ENCODE peak calls at places on chromosomes 16 and 17, in five cellular contexts. One of them, this sample, is unnamed.

GRCh38 chr17:63370696-63371095 is 75.4 kb downstream of the CYB561 start:
- DNase-seq in skeletal muscle cell: no peak
- DNase-seq in transverse colon: no peak
- DNase-seq in AG04450: no peak
- DNase-seq in lower leg skin: no peak
- DNase-seq in this sample: no peak

GRCh38 chr17:64599187-64599676 is 62.9 kb downstream of the SMURF2 start:
- DNase-seq in skeletal muscle cell: no peak
- DNase-seq in transverse colon: peak; percentile 29
- DNase-seq in AG04450: no peak
- DNase-seq in lower leg skin: no peak
- DNase-seq in this sample: no peak

GRCh38 chr17:62059394-62059793 is 5.7 kb downstream of the MED13 start:
- DNase-seq in skeletal muscle cell: no peak
- DNase-seq in transverse colon: no peak
- DNase-seq in AG04450: no peak
- DNase-seq in lower leg skin: no peak
- DNase-seq in this sample: no peak

GRCh38 chr16:55703003-55704001 is 47.5 kb downstream of the SLC6A2 start:
- DNase-seq in skeletal muscle cell: peak; percentile 23
- DNase-seq in transverse colon: no peak
- DNase-seq in AG04450: peak; percentile 41
- DNase-seq in lower leg skin: peak; percentile 36
- DNase-seq in this sample: no peak

GRCh38 chr17:32931686-32932085 is 3.7 kb downstream of the TMEM98 start:
- DNase-seq in skeletal muscle cell: no peak
- DNase-seq in transverse colon: no peak
- DNase-seq in AG04450: no peak
- DNase-seq in lower leg skin: no peak
- DNase-seq in this sample: no peak

GRCh38 chr17:30378797-30379302 is at the start of gene CPD:
- DNase-seq in skeletal muscle cell: peak; percentile 80
- DNase-seq in transverse colon: peak; percentile 99
- DNase-seq in AG04450: peak; percentile 82
- DNase-seq in lower leg skin: peak; percentile 97
- DNase-seq in this sample: peak; percentile 96

GRCh38 chr16:31043898-31044481 is 10.6 kb downstream of the STX4 start:
- DNase-seq in skeletal muscle cell: no peak
- DNase-seq in transverse colon: no peak
- DNase-seq in AG04450: no peak
- DNase-seq in lower leg skin: no peak
- DNase-seq in this sample: no peak

GRCh38 chr17:7841309-7841621 is 7.2 kb downstream of the KDM6B start:
- DNase-seq in skeletal muscle cell: no peak
- DNase-seq in transverse colon: no peak
- DNase-seq in AG04450: no peak
- DNase-seq in lower leg skin: no peak
- DNase-seq in this sample: no peak

GRCh38 chr17:79617740-79618382 is 7.0 kb upstream of the RBFOX3 start:
- DNase-seq in skeletal muscle cell: no peak
- DNase-seq in transverse colon: no peak
- DNase-seq in AG04450: no peak
- DNase-seq in lower leg skin: no peak
- DNase-seq in this sample: no peak

GRCh38 chr16:4994719-4995434 is 36.7 kb downstream of the SEC14L5 start:
- DNase-seq in skeletal muscle cell: no peak
- DNase-seq in transverse colon: no peak
- DNase-seq in AG04450: no peak
- DNase-seq in lower leg skin: no peak
- DNase-seq in this sample: no peak

GRCh38 chr17:58658804-58659713 is 32.8 kb downstream of the TEX14 start:
- DNase-seq in skeletal muscle cell: peak; percentile 99
- DNase-seq in transverse colon: peak; percentile 83
- DNase-seq in AG04450: peak; percentile 99
- DNase-seq in lower leg skin: peak; percentile 54
- DNase-seq in this sample: peak; percentile 41

GRCh38 chr17:55294042-55294751 is 29.4 kb downstream of the HLF start:
- DNase-seq in skeletal muscle cell: no peak
- DNase-seq in transverse colon: no peak
- DNase-seq in AG04450: no peak
- DNase-seq in lower leg skin: no peak
- DNase-seq in this sample: no peak

GRCh38 chr17:27269978-27270377 is 23.9 kb upstream of the WSB1 start:
- DNase-seq in skeletal muscle cell: no peak
- DNase-seq in transverse colon: no peak
- DNase-seq in AG04450: no peak
- DNase-seq in lower leg skin: no peak
- DNase-seq in this sample: no peak

GRCh38 chr17:76421054-76421427 is 31.9 kb downstream of the UBE2O start:
- DNase-seq in skeletal muscle cell: no peak
- DNase-seq in transverse colon: no peak
- DNase-seq in AG04450: no peak
- DNase-seq in lower leg skin: no peak
- DNase-seq in this sample: no peak

GRCh38 chr16:10957771-10958486 is 13.6 kb downstream of the CLEC16A start:
- DNase-seq in skeletal muscle cell: no peak
- DNase-seq in transverse colon: no peak
- DNase-seq in AG04450: no peak
- DNase-seq in lower leg skin: no peak
- DNase-seq in this sample: no peak

GRCh38 chr16:87657621-87658192 is 55.4 kb downstream of the JPH3 start:
- DNase-seq in skeletal muscle cell: no peak
- DNase-seq in transverse colon: no peak
- DNase-seq in AG04450: no peak
- DNase-seq in lower leg skin: no peak
- DNase-seq in this sample: no peak

GRCh38 chr16:1575578-1575977 is 36.3 kb downstream of the IFT140 start:
- DNase-seq in skeletal muscle cell: no peak
- DNase-seq in transverse colon: no peak
- DNase-seq in AG04450: no peak
- DNase-seq in lower leg skin: no peak
- DNase-seq in this sample: no peak

GRCh38 chr16:89117239-89117974 is 23.8 kb downstream of the ACSF3 start:
- DNase-seq in skeletal muscle cell: no peak
- DNase-seq in transverse colon: peak; percentile 5
- DNase-seq in AG04450: no peak
- DNase-seq in lower leg skin: no peak
- DNase-seq in this sample: no peak

GRCh38 chr17:66540131-66540781 is 237.8 kb downstream of the PRKCA start:
- DNase-seq in skeletal muscle cell: peak; percentile 89
- DNase-seq in transverse colon: no peak
- DNase-seq in AG04450: peak; percentile 62
- DNase-seq in lower leg skin: no peak
- DNase-seq in this sample: no peak

GRCh38 chr17:21034350-21035235 is 8.2 kb downstream of the USP22 start:
- DNase-seq in skeletal muscle cell: no peak
- DNase-seq in transverse colon: no peak
- DNase-seq in AG04450: no peak
- DNase-seq in lower leg skin: no peak
- DNase-seq in this sample: peak; percentile 90

GRCh38 chr16:51035110-51035498 is 116.0 kb downstream of the SALL1 start:
- DNase-seq in skeletal muscle cell: no peak
- DNase-seq in transverse colon: no peak
- DNase-seq in AG04450: no peak
- DNase-seq in lower leg skin: no peak
- DNase-seq in this sample: peak; percentile 46

GRCh38 chr16:54402873-54403272 is 116.3 kb upstream of the IRX3 start:
- DNase-seq in skeletal muscle cell: no peak
- DNase-seq in transverse colon: no peak
- DNase-seq in AG04450: no peak
- DNase-seq in lower leg skin: no peak
- DNase-seq in this sample: no peak

GRCh38 chr17:48477235-48477634 is 47.2 kb upstream of the SKAP1 start:
- DNase-seq in skeletal muscle cell: no peak
- DNase-seq in transverse colon: no peak
- DNase-seq in AG04450: no peak
- DNase-seq in lower leg skin: no peak
- DNase-seq in this sample: no peak

GRCh38 chr17:47684025-47684424 is 9.9 kb upstream of the TBKBP1 start:
- DNase-seq in skeletal muscle cell: no peak
- DNase-seq in transverse colon: no peak
- DNase-seq in AG04450: no peak
- DNase-seq in lower leg skin: no peak
- DNase-seq in this sample: no peak

GRCh38 chr17:49820773-49821172 is 27.1 kb downstream of the TAC4 start:
- DNase-seq in skeletal muscle cell: no peak
- DNase-seq in transverse colon: no peak
- DNase-seq in AG04450: no peak
- DNase-seq in lower leg skin: no peak
- DNase-seq in this sample: no peak

GRCh38 chr17:27756467-27757371 is 43.6 kb downstream of the NOS2 start:
- DNase-seq in skeletal muscle cell: no peak
- DNase-seq in transverse colon: peak; percentile 68
- DNase-seq in AG04450: peak; percentile 11
- DNase-seq in lower leg skin: peak; percentile 49
- DNase-seq in this sample: no peak

GRCh38 chr17:67121317-67121887 is 77.0 kb downstream of the CACNG1 start:
- DNase-seq in skeletal muscle cell: peak; percentile 53
- DNase-seq in transverse colon: no peak
- DNase-seq in AG04450: no peak
- DNase-seq in lower leg skin: no peak
- DNase-seq in this sample: no peak

GRCh38 chr17:50203086-50203485 is 1.7 kb upstream of the COL1A1 start:
- DNase-seq in skeletal muscle cell: no peak
- DNase-seq in transverse colon: no peak
- DNase-seq in AG04450: no peak
- DNase-seq in lower leg skin: no peak
- DNase-seq in this sample: no peak

GRCh38 chr16:50210266-50211038 is 55.9 kb upstream of the ADCY7 start:
- DNase-seq in skeletal muscle cell: peak; percentile 53
- DNase-seq in transverse colon: peak; percentile 82
- DNase-seq in AG04450: peak; percentile 59
- DNase-seq in lower leg skin: peak; percentile 51
- DNase-seq in this sample: peak; percentile 36

GRCh38 chr17:63696381-63696961 is 3.5 kb downstream of the LIMD2 start:
- DNase-seq in skeletal muscle cell: no peak
- DNase-seq in transverse colon: peak; percentile 28
- DNase-seq in AG04450: no peak
- DNase-seq in lower leg skin: no peak
- DNase-seq in this sample: no peak

GRCh38 chr17:69067274-69068047 is 6.7 kb upstream of the ABCA9 start:
- DNase-seq in skeletal muscle cell: no peak
- DNase-seq in transverse colon: no peak
- DNase-seq in AG04450: no peak
- DNase-seq in lower leg skin: no peak
- DNase-seq in this sample: no peak

GRCh38 chr16:14196011-14196410 is 124.9 kb downstream of the MRTFB start:
- DNase-seq in skeletal muscle cell: no peak
- DNase-seq in transverse colon: no peak
- DNase-seq in AG04450: no peak
- DNase-seq in lower leg skin: no peak
- DNase-seq in this sample: no peak

GRCh38 chr16:59355704-59356103 is 621.6 kb upstream of the GOT2 start:
- DNase-seq in skeletal muscle cell: no peak
- DNase-seq in transverse colon: no peak
- DNase-seq in AG04450: no peak
- DNase-seq in lower leg skin: no peak
- DNase-seq in this sample: no peak

GRCh38 chr17:17780941-17781590 is 55.7 kb downstream of the SREBF1 start:
- DNase-seq in skeletal muscle cell: peak; percentile 39
- DNase-seq in transverse colon: peak; percentile 16
- DNase-seq in AG04450: peak; percentile 18
- DNase-seq in lower leg skin: no peak
- DNase-seq in this sample: peak; percentile 36
- H3K4me3 ChIP-seq in skeletal muscle cell: peak overlapping the region; percentile 43
- H3K4me3 ChIP-seq in transverse colon: peak overlapping the region; percentile 52
- H3K4me3 ChIP-seq in AG04450: no peak overlapping the region
- H3K4me3 ChIP-seq in lower leg skin: no peak overlapping the region
- H3K4me3 ChIP-seq in this sample: no peak overlapping the region

GRCh38 chr17:83133302-83134121 is 54.1 kb downstream of the METRNL start:
- DNase-seq in skeletal muscle cell: no peak
- DNase-seq in transverse colon: peak; percentile 1
- DNase-seq in AG04450: no peak
- DNase-seq in lower leg skin: no peak
- DNase-seq in this sample: no peak
- H3K4me3 ChIP-seq in skeletal muscle cell: no peak overlapping the region
- H3K4me3 ChIP-seq in transverse colon: no peak overlapping the region
- H3K4me3 ChIP-seq in AG04450: no peak overlapping the region
- H3K4me3 ChIP-seq in lower leg skin: no peak overlapping the region
- H3K4me3 ChIP-seq in this sample: no peak overlapping the region

DNA sequence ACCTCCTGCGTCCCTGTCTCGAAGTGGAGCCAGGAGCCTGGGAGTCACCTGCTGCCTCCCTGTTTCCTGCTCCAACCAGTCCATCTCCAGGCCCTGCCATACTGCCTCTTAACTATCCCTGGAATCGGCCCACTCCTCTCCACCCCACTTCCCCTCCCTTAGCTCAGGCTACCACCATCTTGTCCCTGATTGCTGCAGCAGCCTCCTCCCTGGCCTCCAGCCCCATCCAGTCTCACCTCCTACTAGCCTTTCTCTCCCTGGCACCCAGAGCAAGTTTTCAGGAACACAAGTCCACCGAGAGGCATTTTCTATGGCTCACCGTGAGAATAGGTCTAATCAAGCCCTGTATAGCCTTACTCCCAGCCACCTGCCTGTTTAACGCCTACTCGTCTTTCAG is 865 bp upstream of the CAMKK1 start:
- DNase-seq in skeletal muscle cell: no peak
- DNase-seq in transverse colon: no peak
- DNase-seq in AG04450: no peak
- DNase-seq in lower leg skin: no peak
- DNase-seq in this sample: no peak
- H3K4me3 ChIP-seq in skeletal muscle cell: peak overlapping the region; percentile 57
- H3K4me3 ChIP-seq in transverse colon: peak overlapping the region; percentile 67
- H3K4me3 ChIP-seq in AG04450: no peak overlapping the region
- H3K4me3 ChIP-seq in lower leg skin: no peak overlapping the region
- H3K4me3 ChIP-seq in this sample: peak overlapping the region; percentile 83

DNA sequence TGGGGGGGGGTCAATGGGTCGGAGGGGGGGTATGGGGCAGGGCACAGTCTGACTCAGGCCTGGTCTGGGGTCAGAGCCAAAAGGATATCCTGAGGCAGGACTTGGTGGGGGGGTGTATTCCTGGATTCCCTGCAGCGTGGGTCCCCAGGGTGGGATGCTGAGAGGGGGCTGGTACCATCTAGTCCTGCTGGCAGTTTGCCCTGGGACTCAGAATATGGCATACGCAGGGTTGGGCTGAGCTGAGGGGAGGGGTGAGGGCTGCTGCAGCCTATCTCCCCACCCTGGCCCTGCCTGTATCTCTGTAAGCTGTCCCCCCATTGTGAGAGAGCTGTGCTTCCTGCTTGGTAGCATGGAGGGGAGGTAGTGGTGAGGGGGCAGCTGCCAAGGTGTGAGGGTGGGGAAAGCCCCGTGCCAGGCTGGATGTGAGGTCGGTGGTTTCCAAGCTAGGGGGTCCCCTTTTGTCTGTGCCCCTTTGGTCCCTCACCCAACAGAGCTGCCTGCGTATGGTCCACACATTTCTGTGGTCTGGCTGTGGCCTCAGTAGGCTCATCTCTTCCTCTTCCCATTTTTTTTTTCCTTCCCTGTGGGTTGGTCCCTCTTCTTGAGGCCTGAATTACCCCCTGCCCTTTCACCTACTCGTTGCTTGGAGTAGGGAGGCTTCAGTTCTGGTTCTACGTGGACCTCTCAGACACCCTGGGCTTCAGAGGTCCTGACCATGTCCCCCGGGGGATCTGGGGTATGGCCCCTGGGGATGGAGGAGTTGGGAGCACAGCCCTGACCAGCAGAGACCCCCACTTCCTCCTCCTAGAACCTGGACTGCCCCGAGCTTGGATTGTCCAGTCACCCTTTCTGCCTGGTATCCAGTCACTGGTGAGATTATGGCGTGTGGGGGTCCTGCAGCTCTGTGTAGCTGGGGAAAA is 15.0 kb downstream of the RARA start:
- DNase-seq in skeletal muscle cell: no peak
- DNase-seq in transverse colon: peak; percentile 36
- DNase-seq in AG04450: no peak
- DNase-seq in lower leg skin: no peak
- DNase-seq in this sample: peak; percentile 59
- H3K4me3 ChIP-seq in skeletal muscle cell: no peak overlapping the region
- H3K4me3 ChIP-seq in transverse colon: no peak overlapping the region
- H3K4me3 ChIP-seq in AG04450: no peak overlapping the region
- H3K4me3 ChIP-seq in lower leg skin: no peak overlapping the region
- H3K4me3 ChIP-seq in this sample: peak overlapping the region; percentile 82

This sample was measured in gastrocnemius medialis.